ENCODE peak calls at places on chromosomes 1 and 21, in five cellular contexts. E is AG10803, D is lower lobe of right lung, U is HFFc6, H is astrocyte of the spinal cord. X is an unnamed sample.

GRCh38 chr21:41653944-41654625 is 112.8 kb downstream of the RIPK4 start:
- DNase-seq in E (peak), D (no peak), U (peak), H (peak), X (no peak)

GRCh38 chr1:14138135-14138506 is 438.1 kb downstream of the PRDM2 start:
- DNase-seq in E (no peak), D (no peak), U (no peak), H (no peak), X (no peak)

GRCh38 chr21:25039461-25040380 is 567.6 kb downstream of the MRPL39 start:
- DNase-seq in E (peak), D (no peak), U (peak), H (peak), X (peak)

GRCh38 chr1:5810553-5811270 is 181.5 kb downstream of the NPHP4 start:
- DNase-seq in E (no peak), D (no peak), U (no peak), H (no peak), X (no peak)

GRCh38 chr1:63775418-63776127 is 1.8 kb downstream of the ROR1 start:
- DNase-seq in E (no peak), D (no peak), U (no peak), H (no peak), X (no peak)

GRCh38 chr1:112509660-112510178 is 954 bp downstream of the WNT2B start:
- DNase-seq in E (no peak), D (no peak), U (no peak), H (no peak), X (no peak)

GRCh38 chr1:118101445-118101844 is 83.6 kb downstream of the SPAG17 start:
- DNase-seq in E (peak), D (no peak), U (peak), H (peak), X (no peak)

GRCh38 chr1:111227434-111227833 is at the start of gene CHI3L2:
- DNase-seq in E (peak), D (no peak), U (no peak), H (no peak), X (no peak)

GRCh38 chr1:97017895-97018294 is 296.3 kb downstream of the PTBP2 start:
- DNase-seq in E (no peak), D (no peak), U (no peak), H (no peak), X (no peak)

GRCh38 chr1:32250893-32251716 is at the start of gene LCK:
- DNase-seq in E (no peak), D (no peak), U (no peak), H (no peak), X (peak)

GRCh38 chr21:42777757-42778344 is 101.5 kb downstream of the WDR4 start:
- DNase-seq in E (no peak), D (peak), U (no peak), H (peak), X (peak)

GRCh38 chr1:112581530-112582192 is 37.3 kb downstream of the ST7L start:
- DNase-seq in E (no peak), D (no peak), U (no peak), H (no peak), X (no peak)

GRCh38 chr1:209895709-209896108 is 42.3 kb upstream of the SYT14 start:
- DNase-seq in E (peak), D (no peak), U (peak), H (peak), X (no peak)

GRCh38 chr21:41633627-41634026 is 125.7 kb upstream of the TMPRSS2 start:
- DNase-seq in E (no peak), D (no peak), U (no peak), H (no peak), X (no peak)

GRCh38 chr1:69551476-69552324 is 16.0 kb upstream of the LRRC7 start:
- DNase-seq in E (no peak), D (no peak), U (no peak), H (no peak), X (no peak)

GRCh38 chr1:97680894-97681293 is 239.9 kb downstream of the DPYD start:
- DNase-seq in E (no peak), D (no peak), U (no peak), H (no peak), X (no peak)

GRCh38 chr21:45698493-45698947 is 55.0 kb downstream of the PCBP3 start:
- DNase-seq in E (peak), D (no peak), U (peak), H (peak), X (no peak)

GRCh38 chr1:3386603-3387002 is 67.9 kb upstream of the ARHGEF16 start:
- DNase-seq in E (no peak), D (no peak), U (no peak), H (no peak), X (no peak)

GRCh38 chr1:215911406-215911968 is 344.4 kb downstream of the KCTD3 start:
- DNase-seq in E (peak), D (no peak), U (peak), H (peak), X (no peak)

GRCh38 chr1:147781056-147781471 is 20.7 kb upstream of the GJA5 start:
- DNase-seq in E (peak), D (no peak), U (no peak), H (no peak), X (no peak)

GRCh38 chr1:89723863-89724262 is 90.9 kb downstream of the LRRC8C start:
- DNase-seq in E (peak), D (no peak), U (no peak), H (no peak), X (no peak)

GRCh38 chr1:97581614-97582051 is 339.2 kb downstream of the DPYD start:
- DNase-seq in E (peak), D (no peak), U (peak), H (no peak), X (no peak)

GRCh38 chr1:11526071-11526895 is 47.3 kb downstream of the DISP3 start:
- DNase-seq in E (no peak), D (no peak), U (no peak), H (no peak), X (no peak)

GRCh38 chr1:9558271-9558945 is 19.1 kb downstream of the SLC25A33 start:
- DNase-seq in E (no peak), D (no peak), U (no peak), H (no peak), X (no peak)

GRCh38 chr1:1599030-1599916 is 662 bp downstream of the FNDC10 start:
- DNase-seq in E (peak), D (peak), U (no peak), H (no peak), X (no peak)

GRCh38 chr1:162371611-162372010 is 5.0 kb downstream of the SPATA46 start:
- DNase-seq in E (no peak), D (no peak), U (peak), H (peak), X (no peak)

GRCh38 chr1:248812736-248813425 is 12.8 kb downstream of the SH3BP5L start:
- DNase-seq in E (no peak), D (no peak), U (no peak), H (no peak), X (no peak)

GRCh38 chr1:53769780-53770179 is 30.8 kb upstream of the GLIS1 start:
- DNase-seq in E (peak), D (no peak), U (peak), H (no peak), X (no peak)

GRCh38 chr1:90926971-90927370 is 94.9 kb downstream of the ZNF644 start:
- DNase-seq in E (no peak), D (no peak), U (no peak), H (no peak), X (no peak)

GRCh38 chr1:224205438-224205840 is 22.4 kb downstream of the DEGS1 start:
- DNase-seq in E (peak), D (no peak), U (peak), H (peak), X (no peak)

GRCh38 chr1:179230251-179230650 is 774 bp upstream of the ABL2 start:
- DNase-seq in E (no peak), D (no peak), U (peak), H (peak), X (no peak)

GRCh38 chr1:201312298-201312697 is 29.0 kb downstream of the PKP1 start:
- DNase-seq in E (no peak), D (peak), U (no peak), H (no peak), X (no peak)

GRCh38 chr1:93346472-93346991 is 825 bp downstream of the DR1 start:
- DNase-seq in E (peak), D (no peak), U (no peak), H (peak), X (peak)

GRCh38 chr1:6245869-6246496 is 2.0 kb downstream of the HES3 start:
- DNase-seq in E (no peak), D (no peak), U (no peak), H (peak), X (peak)

GRCh38 chr1:41394918-41395598 is 33.8 kb downstream of the FOXO6 start:
- DNase-seq in E (no peak), D (no peak), U (no peak), H (no peak), X (no peak)

GRCh38 chr21:35529141-35529863 is 480.2 kb upstream of the RUNX1 start:
- DNase-seq in E (no peak), D (no peak), U (no peak), H (peak), X (peak)

GRCh38 chr1:211736351-211736915 is 61.0 kb upstream of the NEK2 start:
- DNase-seq in E (no peak), D (no peak), U (no peak), H (peak), X (no peak)

GRCh38 chr1:92705456-92705855 is 79.5 kb downstream of the EVI5 start:
- DNase-seq in E (no peak), D (no peak), U (no peak), H (no peak), X (no peak)

GRCh38 chr1:55640708-55641473 is 425.7 kb upstream of the USP24 start:
- DNase-seq in E (peak), D (peak), U (peak), H (peak), X (peak)

GRCh38 chr1:163188947-163189346 is 13.8 kb downstream of the RGS5 start:
- DNase-seq in E (no peak), D (no peak), U (no peak), H (no peak), X (no peak)

GRCh38 chr1:205343431-205344009 is 13.2 kb downstream of the KLHDC8A start:
- DNase-seq in E (no peak), D (no peak), U (no peak), H (no peak), X (no peak)
- TF ChIP-seq CTCF in E (peak), D (peak), U (peak), H (peak), X (peak)

DNA sequence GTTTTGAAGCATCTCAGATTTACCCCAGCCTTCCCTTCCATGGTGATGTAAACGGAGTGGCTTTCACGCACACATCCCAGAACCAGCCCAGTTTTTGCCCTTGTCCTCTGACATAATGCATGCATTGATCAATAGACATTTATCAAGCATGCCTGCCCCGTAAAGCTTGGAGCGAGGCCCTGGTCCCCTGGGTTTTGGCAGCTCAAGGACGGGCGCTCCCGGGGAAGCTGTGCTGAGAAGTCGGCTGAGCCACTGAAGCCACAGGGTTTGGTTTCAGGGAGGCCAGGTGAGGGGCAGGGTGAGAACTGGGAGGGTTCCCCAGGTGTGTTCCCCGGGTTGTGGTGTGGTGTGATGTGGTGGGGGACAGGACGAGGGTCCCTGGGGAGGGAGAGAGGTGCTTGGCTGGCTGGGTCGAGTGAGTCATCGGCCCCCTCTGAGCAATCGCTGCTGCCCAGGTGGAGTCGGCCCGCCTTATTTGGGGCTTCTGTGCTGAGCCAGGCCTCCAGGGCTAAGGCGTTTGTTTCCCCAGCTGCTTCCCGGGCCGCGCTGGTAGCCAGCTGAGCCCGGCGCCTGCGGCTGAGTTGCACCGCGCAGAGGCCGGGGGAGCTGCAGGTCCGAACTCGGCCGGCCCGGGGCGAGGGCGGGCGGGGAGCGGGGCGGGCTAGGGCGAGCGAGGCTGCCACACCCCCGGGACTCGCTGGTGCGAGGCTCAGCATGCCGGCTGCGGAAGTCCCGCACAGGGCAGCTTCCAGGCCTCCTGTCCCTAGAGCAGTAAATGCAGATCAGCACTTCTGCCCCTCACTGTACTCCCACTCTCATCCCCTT is 23.6 kb downstream of the ATP2B4 start:
- DNase-seq in E (no peak), D (peak), U (no peak), H (peak), X (peak)
- TF ChIP-seq CTCF in E (no peak), D (peak), U (no peak), H (no peak), X (no peak)

DNA sequence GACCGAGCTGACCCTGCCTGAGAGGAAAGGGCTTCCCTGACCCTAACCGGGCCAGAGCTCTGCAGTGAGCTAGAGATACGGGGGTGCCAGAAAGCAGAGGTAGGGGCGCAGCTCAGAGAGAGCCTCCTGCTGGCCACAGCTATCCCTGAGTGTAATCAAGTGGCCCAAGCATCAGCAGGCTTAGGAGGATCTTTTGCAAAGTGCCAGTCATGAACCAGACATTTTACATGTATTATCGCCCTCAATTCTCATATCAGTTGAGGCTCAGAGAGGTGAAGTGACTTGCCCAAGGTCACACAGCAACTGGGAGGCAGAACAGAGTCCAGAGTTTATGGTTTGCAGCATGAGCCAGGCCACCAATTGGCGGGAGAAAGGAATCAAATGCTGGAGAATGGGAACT is 7.0 kb upstream of the ID3 start:
- DNase-seq in E (no peak), D (peak), U (no peak), H (no peak), X (no peak)
- TF ChIP-seq CTCF in E (peak), D (no peak), U (peak), H (peak), X (peak)

DNA sequence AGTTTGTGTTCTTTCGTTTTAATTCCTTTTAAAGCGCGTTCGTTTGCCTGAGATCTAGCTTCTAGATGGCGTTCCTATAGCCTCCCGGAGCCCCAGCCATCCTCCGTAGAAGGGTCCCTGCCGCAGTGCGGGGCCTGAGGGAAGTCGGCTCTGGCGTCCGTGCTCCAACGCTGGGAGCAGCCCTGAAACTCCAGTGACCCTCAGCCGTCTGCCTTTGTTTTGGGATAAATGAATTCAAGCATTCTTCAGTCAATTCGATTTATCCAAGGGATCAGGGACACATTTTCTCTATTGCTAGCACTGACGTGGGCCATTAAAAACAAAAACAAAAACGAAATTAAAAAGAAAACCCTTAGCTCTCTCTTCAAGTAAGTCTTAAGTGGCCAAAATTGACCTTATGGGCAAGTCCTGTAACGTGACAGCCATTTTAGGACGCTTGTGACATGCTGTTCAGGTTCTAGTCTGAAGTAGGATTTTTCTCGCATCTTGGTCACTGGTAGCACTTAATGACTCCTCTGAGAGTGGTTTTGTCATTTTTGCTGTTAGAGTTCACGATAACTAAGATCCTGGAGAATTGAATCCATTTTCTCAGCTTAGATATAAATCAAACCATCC is 757 bp upstream of the HSPA13 start:
- DNase-seq in E (peak), D (no peak), U (peak), H (no peak), X (peak)
- TF ChIP-seq CTCF in E (peak), D (no peak), U (no peak), H (no peak), X (no peak)

DNA sequence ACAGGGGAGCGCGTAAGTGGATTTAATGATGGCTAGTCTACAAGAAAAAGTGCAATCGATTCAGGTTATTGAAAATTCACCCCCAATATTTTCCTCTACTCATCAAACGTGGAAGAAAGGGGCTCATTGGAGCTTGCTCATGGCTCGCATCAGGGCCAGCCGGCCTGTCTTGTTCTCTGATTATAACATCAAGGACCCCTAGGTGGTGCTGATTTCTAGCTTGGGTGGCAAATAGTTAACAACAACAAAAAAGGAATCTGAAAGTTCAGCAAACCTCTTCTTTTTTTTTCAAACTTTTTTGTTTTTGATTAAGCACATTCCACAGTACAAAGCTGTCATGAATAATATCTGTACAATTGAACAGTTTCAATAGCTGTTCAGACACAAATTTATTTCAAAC is 35.8 kb upstream of the SOD1 start:
- DNase-seq in E (no peak), D (no peak), U (no peak), H (no peak), X (peak)
- TF ChIP-seq CTCF in E (no peak), D (no peak), U (no peak), H (peak), X (peak)

DNA sequence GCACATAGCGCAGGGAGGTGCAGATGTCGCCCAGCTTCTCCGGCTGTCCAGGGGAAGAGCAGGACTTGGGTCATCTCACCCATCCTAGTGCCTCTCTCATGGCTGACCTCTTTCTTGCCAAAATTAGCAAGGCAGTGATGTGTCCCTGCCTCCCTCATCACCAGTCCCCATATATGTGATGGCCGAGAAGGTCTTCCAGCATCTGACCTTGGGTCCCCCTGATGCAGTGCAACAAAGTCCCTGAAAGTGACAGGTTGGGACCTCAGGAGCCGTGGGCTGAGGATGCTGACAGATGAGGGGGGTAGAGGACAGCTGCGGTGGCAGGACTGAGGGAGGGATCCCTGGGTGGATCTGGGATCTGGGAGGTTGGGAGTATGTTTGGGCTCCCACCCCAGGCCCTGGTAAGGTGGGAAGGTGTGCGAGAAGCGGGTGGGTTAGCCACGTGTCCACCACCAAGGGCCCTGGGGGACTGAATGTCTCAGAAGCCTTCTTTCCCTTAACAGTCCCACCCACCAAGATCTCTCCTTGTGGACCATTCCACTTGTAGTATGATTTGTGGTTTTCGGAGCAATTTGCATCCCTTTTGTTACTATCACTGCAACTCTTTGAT is 109.7 kb downstream of the SYT2 start:
- DNase-seq in E (no peak), D (no peak), U (no peak), H (no peak), X (no peak)
- TF ChIP-seq CTCF in E (no peak), D (no peak), U (peak), H (no peak), X (no peak)

DNA sequence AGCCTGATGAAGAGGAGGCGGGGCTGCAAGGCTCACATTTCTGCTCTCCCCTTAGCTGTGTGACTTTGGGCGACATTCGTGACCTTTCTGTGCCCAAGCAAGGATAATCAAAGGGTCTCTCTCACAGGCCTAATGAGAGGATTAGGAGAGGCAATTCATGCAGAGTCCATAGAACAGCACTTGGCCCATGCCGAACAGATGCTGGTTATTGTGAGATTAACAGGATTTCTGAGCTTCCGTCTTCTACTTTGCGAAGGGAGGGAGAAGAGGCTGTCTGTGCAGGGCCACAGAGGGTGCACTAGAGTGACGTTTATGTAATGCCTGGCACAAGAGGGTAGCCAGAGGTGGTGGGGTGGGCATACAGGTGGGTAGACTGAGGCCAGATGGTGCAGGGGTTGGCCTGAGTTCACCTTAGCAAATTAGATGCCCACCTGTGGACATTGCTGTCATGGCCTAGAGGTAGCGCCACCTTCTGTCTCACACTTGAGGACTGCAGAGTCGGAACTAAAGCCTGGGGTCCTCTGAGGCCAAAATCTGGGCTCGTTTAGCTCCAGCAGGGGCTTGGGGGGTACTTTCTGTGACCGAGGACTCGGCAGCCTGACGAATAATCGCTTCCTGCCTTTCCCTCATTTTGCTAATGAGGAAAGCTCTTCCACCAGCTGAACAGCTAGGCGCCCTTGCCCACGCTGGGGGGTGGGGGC is 18.6 kb downstream of the ACTL8 start:
- DNase-seq in E (no peak), D (no peak), U (no peak), H (no peak), X (no peak)
- TF ChIP-seq CTCF in E (no peak), D (no peak), U (no peak), H (no peak), X (no peak)

X was measured in GM10248.